ENCODE peak calls at places on chromosomes 13 and 19, in six cellular contexts. J, Z, K, G, Q and X are unnamed samples.

GRCh38 chr19:33194884-33195710 is 967 bp downstream of the LRP3 start:
- DNase-seq in G (no peak), K (peak), J (no peak), Z (peak), Q (peak), X (no peak)

GRCh38 chr13:37207646-37208045 is 102.2 kb upstream of the CSNK1A1L start:
- DNase-seq in K (no peak), Z (no peak), Q (no peak), G (no peak), J (no peak), X (no peak)

GRCh38 chr19:11299946-11300810 is 4.2 kb downstream of the TSPAN16 start:
- DNase-seq in G (no peak), Z (no peak), J (no peak), Q (no peak), K (no peak), X (no peak)

GRCh38 chr13:87274209-87274819 is 396.9 kb upstream of the SLITRK5 start:
- DNase-seq in Q (peak), Z (peak), G (no peak), J (no peak), K (peak), X (no peak)

GRCh38 chr19:13363954-13364353 is 142.3 kb downstream of the CACNA1A start:
- DNase-seq in J (no peak), K (no peak), Z (no peak), Q (no peak), G (no peak), X (no peak)

GRCh38 chr19:51159656-51160055 is 17.6 kb downstream of the SIGLEC7 start:
- DNase-seq in J (no peak), Q (no peak), G (no peak), Z (no peak), K (no peak), X (no peak)

GRCh38 chr19:3378352-3379146 is 12.2 kb downstream of the NFIC start:
- DNase-seq in K (no peak), G (no peak), Q (no peak), J (no peak), Z (no peak), X (no peak)

GRCh38 chr19:1773173-1773572 is 19.9 kb downstream of the ONECUT3 start:
- DNase-seq in G (no peak), K (no peak), J (no peak), Q (no peak), Z (no peak), X (no peak)

GRCh38 chr19:55439052-55439451 is 4.0 kb downstream of the SHISA7 start:
- DNase-seq in Z (no peak), K (no peak), Q (no peak), G (no peak), J (no peak), X (no peak)

GRCh38 chr19:7506385-7507328 is 9.2 kb upstream of the ZNF358 start:
- DNase-seq in J (peak), Z (peak), K (peak), Q (peak), G (peak), X (peak)

GRCh38 chr19:8116437-8117293 is 32.7 kb downstream of the FBN3 start:
- DNase-seq in Z (no peak), Q (peak), J (no peak), K (no peak), G (no peak), X (no peak)

GRCh38 chr19:35555301-35556005 is 8.0 kb downstream of the ATP4A start:
- DNase-seq in Q (no peak), J (no peak), G (no peak), Z (no peak), K (peak), X (no peak)

GRCh38 chr13:57739791-57740190 is 108.2 kb downstream of the PCDH17 start:
- DNase-seq in Q (no peak), Z (no peak), J (no peak), G (no peak), K (no peak), X (no peak)

GRCh38 chr13:97015661-97016350 is 21.5 kb upstream of the OXGR1 start:
- DNase-seq in J (no peak), K (no peak), Z (no peak), Q (no peak), G (no peak), X (no peak)

GRCh38 chr13:88303157-88303556 is 632.0 kb downstream of the SLITRK5 start:
- DNase-seq in Q (no peak), Z (no peak), G (no peak), J (no peak), K (no peak), X (no peak)

GRCh38 chr19:2906631-2907195 is 6.0 kb downstream of the ZNF57 start:
- DNase-seq in J (no peak), K (no peak), G (no peak), Z (no peak), Q (no peak), X (no peak)

GRCh38 chr13:48448963-48449614 is 36.2 kb upstream of the LPAR6 start:
- DNase-seq in K (peak), G (no peak), Z (no peak), Q (no peak), J (no peak), X (no peak)

GRCh38 chr13:39676315-39676876 is 20.9 kb downstream of the COG6 start:
- DNase-seq in G (no peak), Q (no peak), K (peak), J (no peak), Z (peak), X (no peak)

GRCh38 chr19:16159655-16160054 is 13.7 kb downstream of the CIB3 start:
- DNase-seq in G (no peak), J (no peak), Q (no peak), K (no peak), Z (no peak), X (no peak)

GRCh38 chr19:7386308-7386707 is 37.6 kb downstream of the ARHGEF18 start:
- DNase-seq in K (no peak), G (no peak), Q (no peak), Z (no peak), J (no peak), X (no peak)

GRCh38 chr19:45766919-45767346 is 2.1 kb downstream of the SIX5 start:
- DNase-seq in Q (no peak), Z (peak), G (no peak), K (peak), J (no peak), X (peak)

GRCh38 chr13:78298657-78299056 is 304.7 kb downstream of the POU4F1 start:
- DNase-seq in G (no peak), Z (no peak), J (no peak), Q (no peak), K (no peak), X (no peak)

GRCh38 chr13:39490136-39490535 is 112.9 kb downstream of the LHFPL6 start:
- DNase-seq in Z (no peak), Q (no peak), J (no peak), G (no peak), K (no peak), X (no peak)

GRCh38 chr19:12720851-12721655 is 2.7 kb downstream of the TNPO2 start:
- DNase-seq in J (peak), Q (no peak), G (no peak), Z (peak), K (no peak), X (no peak)

GRCh38 chr13:36872621-36873020 is 47.4 kb downstream of the SMAD9 start:
- DNase-seq in K (no peak), Z (no peak), G (no peak), Q (no peak), J (no peak), X (no peak)

GRCh38 chr13:53112522-53112921 is 83.9 kb downstream of the OLFM4 start:
- DNase-seq in G (no peak), J (no peak), Q (no peak), Z (no peak), K (no peak), X (no peak)

DNA sequence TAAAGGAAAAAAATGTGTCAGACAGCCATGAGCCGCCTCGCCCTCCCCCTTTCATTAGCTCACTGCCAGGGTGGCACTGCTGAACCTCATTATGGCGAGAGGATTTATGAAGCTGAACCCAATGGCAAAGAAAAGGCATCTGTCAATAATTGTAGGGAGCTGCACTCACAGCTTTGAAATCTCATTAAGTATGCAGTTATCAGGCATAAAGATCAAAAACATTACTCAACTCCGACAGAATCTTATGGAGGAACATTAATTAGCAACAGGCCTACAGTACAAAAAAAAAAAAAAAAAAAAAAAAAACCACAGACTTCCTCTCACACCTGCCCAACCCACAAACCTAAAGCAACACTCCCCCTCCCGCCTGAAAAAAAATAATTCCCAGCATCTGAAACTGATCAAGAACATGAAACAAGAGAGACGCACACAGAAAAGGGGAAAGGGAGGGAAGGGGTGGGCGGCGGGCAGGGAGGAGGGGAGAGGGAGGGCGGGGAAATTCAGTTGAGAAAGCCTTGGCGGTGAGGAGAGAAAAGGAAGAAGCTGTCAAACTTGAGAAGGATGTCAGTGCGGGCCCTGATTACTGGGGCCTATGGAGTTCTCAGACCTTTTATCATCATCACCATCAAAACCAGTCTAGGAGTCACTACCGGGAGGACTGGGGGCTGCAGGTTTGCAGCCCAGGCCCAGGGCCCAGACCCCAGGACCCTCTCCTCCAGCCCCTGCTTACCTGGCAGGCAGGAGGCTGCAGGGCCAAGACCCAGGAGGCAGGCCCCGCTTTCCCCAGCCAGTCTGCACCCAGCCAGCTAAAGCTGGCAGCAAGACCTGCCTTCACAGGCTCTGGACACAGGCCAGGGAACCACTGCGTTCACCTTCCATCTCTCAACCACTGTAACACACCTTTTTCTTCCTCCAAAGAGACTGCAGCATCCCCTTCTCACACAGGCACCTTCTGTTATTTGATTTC is 8.9 kb downstream of the TSHZ3 start:
- DNase-seq in K (peak), Z (no peak), J (peak), Q (no peak), G (no peak), X (no peak)
- TF ChIP-seq POLR2A in K (no peak), Z (no peak), J (no peak), Q (no peak), G (no peak), X (no peak)

DNA sequence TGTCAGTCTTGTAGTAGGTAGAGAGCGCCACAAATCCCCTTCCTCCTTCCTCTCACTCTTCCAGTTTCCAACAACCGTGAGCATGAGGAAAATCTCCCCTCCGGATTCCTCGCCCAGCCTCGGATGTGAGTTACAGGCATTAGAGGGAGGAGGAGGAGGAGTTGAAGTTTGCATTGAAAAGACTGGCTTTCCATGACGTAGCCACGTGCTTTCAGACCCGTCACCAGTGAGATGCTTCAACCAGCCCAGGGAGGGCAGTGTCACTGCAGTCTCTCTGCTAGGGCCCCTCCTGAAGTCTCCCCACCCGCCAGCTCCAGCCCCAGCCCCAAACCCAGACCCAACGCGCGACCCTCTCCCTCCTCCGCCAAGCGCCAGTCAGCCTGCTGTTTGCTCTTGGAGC is 444 bp upstream of the FGF14 start:
- DNase-seq in K (peak), Z (peak), Q (peak), G (no peak), J (peak), X (no peak)
- TF ChIP-seq CTCF in K (no peak), Z (no peak), Q (no peak), G (no peak), J (no peak), X (no peak)

GRCh38 chr13:33678906-33679657 is 138.9 kb upstream of the RFC3 start:
- DNase-seq in J (peak), Q (peak), K (peak), Z (peak), G (no peak), X (peak)
- TF ChIP-seq POLR2A in J (no peak), Q (peak), K (no peak), Z (no peak), G (no peak), X (no peak)

DNA sequence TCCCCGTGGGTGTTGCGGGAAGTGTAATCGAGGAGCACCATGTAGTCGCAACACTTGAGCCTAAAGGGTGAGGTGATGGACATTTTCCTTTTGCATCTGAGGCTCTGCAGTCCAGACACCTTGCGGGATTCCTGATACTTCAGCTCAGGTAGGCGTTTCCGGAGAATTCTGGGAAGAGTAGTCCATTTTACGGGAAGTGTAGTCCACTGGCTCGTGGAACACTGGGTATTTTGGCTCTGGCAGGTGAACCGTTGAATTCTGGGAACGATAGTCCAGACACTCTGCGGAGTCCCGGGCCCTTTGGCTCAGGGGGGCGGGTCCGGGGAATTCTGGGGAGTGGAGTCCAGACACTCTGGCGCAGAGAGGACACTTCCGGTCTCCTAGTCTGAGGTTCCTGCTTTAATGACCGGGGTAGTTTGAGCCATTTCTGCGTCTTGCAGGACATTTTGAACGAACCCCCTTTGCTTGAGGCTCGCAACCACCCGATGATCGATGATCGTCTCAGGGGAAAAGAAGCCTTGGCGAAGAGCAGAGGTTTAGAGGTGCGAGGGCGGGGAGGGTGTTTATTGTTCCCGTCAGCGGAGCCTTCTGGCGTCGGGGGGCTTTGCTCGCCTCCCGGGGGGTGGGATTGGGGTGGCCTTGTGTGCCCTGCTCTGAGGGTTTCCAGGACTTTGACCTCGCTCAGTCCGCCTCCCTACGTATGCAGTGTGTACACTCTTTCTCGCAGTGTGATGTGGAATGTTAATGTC is at the start of gene ZNF223:
- DNase-seq in Q (peak), Z (peak), G (peak), J (peak), K (peak), X (peak)
- TF ChIP-seq CTCF in Q (no peak), Z (no peak), G (no peak), J (no peak), K (no peak), X (no peak)

GRCh38 chr19:6041991-6042421 is 64.1 kb upstream of the RANBP3 start:
- DNase-seq in J (no peak), Z (no peak), K (no peak), G (no peak), Q (peak), X (peak)

GRCh38 chr19:6039541-6040225 is 61.7 kb upstream of the RANBP3 start:
- DNase-seq in Q (peak), J (no peak), G (no peak), Z (no peak), K (no peak), X (peak)

GRCh38 chr19:6038634-6039405 is 60.9 kb upstream of the RANBP3 start:
- DNase-seq in Q (no peak), J (no peak), Z (no peak), G (no peak), K (peak), X (peak)

GRCh38 chr19:6042776-6043726 is 65.1 kb upstream of the RANBP3 start:
- DNase-seq in J (no peak), Q (no peak), K (no peak), Z (no peak), G (no peak), X (no peak)

DNA sequence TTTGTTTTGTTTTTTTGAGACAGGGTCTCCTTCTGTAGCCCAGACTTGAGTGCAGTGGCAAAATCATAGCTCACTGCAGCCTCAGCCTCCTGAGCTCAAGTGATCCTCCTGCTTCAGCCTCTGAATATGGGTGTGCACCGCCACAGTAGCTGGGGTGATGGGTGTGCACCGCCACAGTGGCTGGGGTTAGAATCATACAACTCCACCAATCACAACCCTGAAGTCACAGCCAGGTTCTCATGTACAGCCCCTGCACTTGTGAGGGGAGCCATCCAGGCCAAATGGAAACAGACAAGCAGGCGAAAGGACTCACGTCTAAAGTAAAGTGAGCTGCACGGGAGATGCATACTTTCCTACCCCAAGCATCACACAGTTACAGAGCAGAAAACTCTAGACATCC is 63.1 kb upstream of the RANBP3 start:
- DNase-seq in J (no peak), K (no peak), G (no peak), Q (no peak), Z (no peak), X (peak)
- TF ChIP-seq POLR2A in J (no peak), K (no peak), G (no peak), Q (no peak), Z (no peak), X (no peak)

GRCh38 chr13:109706015-109706715 is 80.2 kb downstream of the IRS2 start:
- DNase-seq in K (no peak), G (no peak), J (no peak), Q (no peak), Z (no peak), X (no peak)
- TF ChIP-seq CTCF in K (no peak), G (no peak), J (no peak), Q (no peak), Z (no peak), X (no peak)

GRCh38 chr13:44364019-44364418 is 9.6 kb upstream of the SERP2 start:
- DNase-seq in K (no peak), Z (no peak), Q (no peak), J (no peak), G (no peak), X (no peak)

GRCh38 chr13:44362394-44363040 is 11.1 kb upstream of the SERP2 start:
- DNase-seq in J (no peak), Z (no peak), K (no peak), Q (no peak), G (no peak), X (no peak)

GRCh38 chr13:44365899-44366298 is 7.7 kb upstream of the SERP2 start:
- DNase-seq in Q (no peak), K (no peak), Z (no peak), J (no peak), G (no peak), X (no peak)

GRCh38 chr13:44365008-44365407 is 8.6 kb upstream of the SERP2 start:
- DNase-seq in K (peak), J (no peak), G (no peak), Z (no peak), Q (no peak), X (no peak)

DNA sequence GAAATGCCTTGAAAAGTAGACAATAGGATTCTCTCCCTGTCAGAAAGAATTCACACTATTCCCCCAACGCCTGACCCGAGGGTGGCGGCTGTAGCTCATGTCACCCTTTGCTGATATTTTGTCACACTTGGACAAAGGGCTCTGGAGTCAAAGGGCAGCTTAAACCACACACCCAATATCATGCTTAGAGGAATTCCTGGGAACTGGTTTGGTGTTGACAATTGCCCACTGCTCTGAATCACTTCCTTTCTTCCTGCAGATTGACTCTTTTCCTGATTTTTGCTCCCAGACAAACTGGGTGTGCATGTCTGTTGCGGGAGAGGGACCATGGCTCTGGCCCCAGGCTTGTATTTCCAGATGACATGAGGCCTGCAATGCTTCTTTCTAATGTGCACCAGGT is 9.0 kb upstream of the SERP2 start:
- DNase-seq in K (peak), G (no peak), Z (no peak), J (no peak), Q (peak), X (no peak)
- TF ChIP-seq POLR2A in K (no peak), G (no peak), Z (no peak), J (no peak), Q (peak), X (no peak)

GRCh38 chr19:18278521-18279265 is 2.7 kb downstream of the JUND start:
- DNase-seq in Z (peak), K (no peak), Q (no peak), J (no peak), G (no peak), X (no peak)
- TF ChIP-seq CTCF in Z (peak), K (peak), Q (peak), J (no peak), G (no peak), X (no peak)